ENCODE peak calls at places on chromosomes 5 and 9, in four cellular contexts. B is dorsolateral prefrontal cortex, V is PC-9, R is lung. Y is an unnamed sample.

GRCh38 chr5:37045703-37046102 is 169.1 kb downstream of the NIPBL start:
- DNase-seq in B (no peak), R (no peak), V (no peak), Y (no peak)

GRCh38 chr5:143126121-143127019 is 277.1 kb downstream of the NR3C1 start:
- DNase-seq in B (no peak), V (no peak), R (no peak), Y (no peak)

GRCh38 chr5:80998590-80998979 is 38.4 kb downstream of the RASGRF2 start:
- DNase-seq in R (no peak), B (no peak), V (no peak), Y (no peak)

GRCh38 chr5:89034588-89034987 is 151.6 kb upstream of the MEF2C start:
- DNase-seq in R (no peak), B (no peak), V (peak; percentile 43), Y (no peak)

GRCh38 chr9:112750111-112750766 is at the start of gene SNX30:
- DNase-seq in V (peak; percentile 69), B (peak; percentile 90), R (peak; percentile 92), Y (peak; percentile 78)

GRCh38 chr5:144068926-144069325 is 101.5 kb downstream of the YIPF5 start:
- DNase-seq in R (no peak), B (no peak), V (no peak), Y (no peak)

GRCh38 chr9:98929096-98929495 is 14.6 kb upstream of the COL15A1 start:
- DNase-seq in R (no peak), V (no peak), B (no peak), Y (no peak)

GRCh38 chr5:177508837-177509236 is 789 bp downstream of the DOK3 start:
- DNase-seq in R (no peak), B (no peak), V (no peak), Y (no peak)

GRCh38 chr5:181191526-181192336 is 13.3 kb downstream of the TRIM7 start:
- DNase-seq in R (peak; percentile 95), V (peak; percentile 87), B (peak; percentile 90), Y (peak; percentile 97)

GRCh38 chr5:72242796-72243475 is 77.1 kb downstream of the MRPS27 start:
- DNase-seq in V (no peak), R (no peak), B (no peak), Y (no peak)

GRCh38 chr9:82706781-82707180 is 356.2 kb downstream of the RASEF start:
- DNase-seq in B (no peak), R (no peak), V (no peak), Y (no peak)

GRCh38 chr5:124735169-124735858 is 11.1 kb downstream of the ZNF608 start:
- DNase-seq in V (no peak), R (no peak), B (no peak), Y (peak; percentile 30)

GRCh38 chr9:27368317-27368985 is 71.5 kb upstream of the EQTN start:
- DNase-seq in R (no peak), B (peak; percentile 63), V (no peak), Y (no peak)

GRCh38 chr5:8363133-8363532 is 494.2 kb downstream of the MTRR start:
- DNase-seq in B (no peak), V (peak; percentile 58), R (no peak), Y (no peak)

GRCh38 chr5:131430794-131431193 is 166.9 kb downstream of the CDC42SE2 start:
- DNase-seq in R (no peak), V (no peak), B (no peak), Y (no peak)

GRCh38 chr9:130282000-130282700 is 16.6 kb downstream of the HMCN2 start:
- DNase-seq in V (no peak), B (no peak), R (no peak), Y (no peak)

GRCh38 chr5:79834420-79835219 is 145.0 kb downstream of the CMYA5 start:
- DNase-seq in V (no peak), R (no peak), B (no peak), Y (no peak)

GRCh38 chr5:40882291-40882690 is 27.0 kb upstream of the C7 start:
- DNase-seq in R (no peak), B (no peak), V (peak; percentile 19), Y (no peak)

GRCh38 chr5:177366528-177367322 is 9.0 kb downstream of the RGS14 start:
- DNase-seq in R (peak; percentile 90), V (no peak), B (no peak), Y (peak; percentile 79)

GRCh38 chr5:97165726-97166125 is 17.3 kb downstream of the RIOK2 start:
- DNase-seq in R (no peak), V (no peak), B (no peak), Y (no peak)

GRCh38 chr5:66436721-66437120 is 159.5 kb upstream of the MAST4 start:
- DNase-seq in B (no peak), V (no peak), R (no peak), Y (no peak)

GRCh38 chr9:22040760-22041159 is 31.7 kb upstream of the CDKN2B start:
- DNase-seq in V (peak; percentile 38), B (no peak), R (no peak), Y (no peak)

GRCh38 chr9:89497181-89497963 is 541 bp downstream of the SEMA4D start:
- DNase-seq in R (no peak), V (no peak), B (no peak), Y (no peak)

GRCh38 chr5:16350816-16351215 is 114.8 kb downstream of the ZNF622 start:
- DNase-seq in R (no peak), B (no peak), V (no peak), Y (no peak)

GRCh38 chr9:2291980-2292704 is 277.0 kb downstream of the SMARCA2 start:
- DNase-seq in R (no peak), B (no peak), V (peak; percentile 92), Y (no peak)

GRCh38 chr5:89817841-89818240 is 591.7 kb downstream of the CETN3 start:
- DNase-seq in B (no peak), V (no peak), R (no peak), Y (no peak)

DNA sequence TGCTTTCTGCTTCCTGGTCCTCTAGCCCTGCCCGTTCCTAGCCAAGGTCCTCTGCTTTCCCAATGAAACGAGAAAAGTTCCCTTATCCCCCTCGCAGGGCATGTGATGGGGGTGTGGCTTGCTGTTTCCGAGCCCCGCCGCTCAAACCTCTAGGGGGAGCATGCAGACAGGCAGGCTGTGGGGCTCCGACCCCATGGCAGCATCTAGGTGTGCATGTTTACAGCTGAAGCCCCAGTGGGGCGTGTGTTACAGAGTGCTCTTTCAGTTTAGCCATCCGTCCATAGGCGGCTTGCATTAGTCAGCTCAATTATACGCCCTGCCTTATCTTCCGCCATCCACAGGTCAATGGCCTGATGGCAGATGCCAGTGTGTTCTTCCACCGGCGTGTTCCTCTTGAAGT is 48.3 kb upstream of the SPATA31E1 start:
- DNase-seq in V (no peak), B (no peak), R (no peak), Y (no peak)
- TF ChIP-seq CTCF in V (no peak), B (no peak), R (no peak), Y (peak; percentile 40)

GRCh38 chr9:85332487-85332886 is 409.3 kb downstream of the AGTPBP1 start:
- DNase-seq in R (no peak), V (no peak), B (no peak), Y (no peak)
- TF ChIP-seq CTCF in R (no peak), V (no peak), B (peak; percentile 13), Y (peak; percentile 51)

DNA sequence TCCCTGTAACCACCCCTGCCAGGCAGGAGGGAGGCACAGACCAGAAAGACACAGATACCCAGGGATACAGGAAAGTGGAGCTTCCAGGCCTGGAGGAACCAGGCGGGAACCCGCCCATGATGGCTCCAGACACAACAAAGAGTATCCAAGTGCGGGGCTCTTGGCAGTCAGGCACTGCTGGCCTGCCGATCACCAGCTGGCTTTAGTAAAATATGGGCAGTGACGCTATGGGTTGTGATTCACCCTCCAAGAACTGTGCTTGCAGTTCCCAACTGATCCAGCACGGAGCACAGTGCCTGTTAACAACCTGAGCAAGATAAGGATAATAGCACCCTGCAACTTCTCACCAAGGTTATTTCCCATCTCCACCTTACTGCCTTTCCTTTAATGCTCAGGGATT is 463.3 kb downstream of the IRX1 start:
- DNase-seq in R (no peak), V (no peak), B (no peak), Y (no peak)
- TF ChIP-seq CTCF in R (no peak), V (no peak), B (no peak), Y (no peak)

DNA sequence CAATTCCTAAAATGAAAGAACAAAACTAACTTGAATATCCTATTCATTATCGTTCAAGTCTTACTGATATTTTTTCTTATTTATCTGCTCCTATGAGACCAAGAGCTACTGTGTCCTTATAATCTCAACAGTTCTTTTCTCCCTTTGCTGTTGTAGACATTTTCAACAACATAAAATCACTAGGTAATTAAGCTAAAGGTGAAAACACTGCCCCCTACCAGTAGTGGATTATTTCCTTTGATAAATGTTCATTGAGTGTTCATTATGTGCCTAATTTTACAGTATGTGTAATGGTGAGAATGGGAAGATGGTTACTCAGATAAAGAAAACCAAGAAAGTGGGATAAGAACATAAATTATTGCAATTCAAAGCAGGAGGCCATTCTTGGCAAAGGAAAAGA is 41.4 kb upstream of the PAPPA start:
- DNase-seq in R (no peak), B (no peak), V (no peak), Y (no peak)
- TF ChIP-seq CTCF in R (no peak), B (no peak), V (peak; percentile 54), Y (peak; percentile 35)

GRCh38 chr5:149125386-149125891 is 15.9 kb upstream of the ABLIM3 start:
- DNase-seq in V (peak; percentile 88), R (no peak), B (no peak), Y (no peak)
- TF ChIP-seq CTCF in V (peak; percentile 61), R (no peak), B (no peak), Y (peak; percentile 40)

DNA sequence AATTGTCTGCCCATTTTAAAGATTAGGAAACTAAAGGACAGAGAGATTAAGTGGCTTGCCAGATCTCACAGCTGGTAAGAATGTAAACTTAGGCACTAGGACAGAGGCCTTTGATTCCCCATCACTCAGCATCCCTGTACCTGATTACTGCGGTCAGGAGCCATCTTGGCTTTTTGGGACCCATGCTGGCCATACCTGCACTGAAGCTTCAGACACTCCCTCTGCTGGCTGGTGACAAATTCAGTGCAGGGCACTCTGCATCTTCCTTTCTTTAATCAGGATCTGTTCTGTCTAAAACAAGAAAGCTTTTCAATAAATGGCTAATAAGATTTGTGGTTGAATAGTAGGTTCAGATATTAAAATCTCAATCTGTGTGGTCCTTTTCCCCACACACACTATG is 215.5 kb upstream of the RORB start:
- DNase-seq in R (no peak), V (no peak), B (no peak), Y (no peak)
- TF ChIP-seq CTCF in R (no peak), V (peak; percentile 44), B (no peak), Y (peak; percentile 31)

GRCh38 chr5:179915406-179915935 is 7.8 kb upstream of the TBC1D9B start:
- DNase-seq in B (no peak), R (no peak), V (no peak), Y (no peak)
- TF ChIP-seq CTCF in B (no peak), R (no peak), V (no peak), Y (no peak)

DNA sequence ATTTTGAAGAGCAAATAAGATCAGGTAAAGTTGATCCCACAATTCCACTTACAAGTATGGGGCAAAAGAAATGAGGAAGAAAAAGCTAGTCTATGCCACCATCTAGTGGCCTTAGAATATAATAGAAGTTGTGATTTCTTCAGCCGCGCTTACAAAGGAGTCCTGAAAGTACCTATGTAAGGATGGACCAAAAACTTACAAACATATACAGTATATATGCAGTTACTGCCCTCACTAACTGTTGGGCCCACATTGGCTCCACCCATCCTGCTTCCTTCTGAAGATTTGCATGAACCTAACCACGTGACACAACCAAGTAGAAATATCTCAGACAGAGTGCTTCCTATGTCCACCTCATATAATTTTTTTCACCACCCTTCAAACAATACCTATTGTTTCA is 11.7 kb upstream of the OR13D1 start:
- DNase-seq in B (no peak), V (peak; percentile 38), R (no peak), Y (no peak)
- TF ChIP-seq CTCF in B (peak; percentile 71), V (peak; percentile 73), R (peak; percentile 10), Y (peak; percentile 68)

GRCh38 chr9:114389612-114390368 is 2.0 kb upstream of the AKNA start:
- DNase-seq in R (no peak), B (no peak), V (no peak), Y (no peak)
- TF ChIP-seq CTCF in R (no peak), B (no peak), V (no peak), Y (no peak)